ENCODE peak calls at places on chromosomes 16 and 17, in four cellular contexts. One of them, this sample, is unnamed.

GRCh38 chr16:15765880-15766279 is 90.9 kb downstream of the MYH11 start:
- DNase-seq in nephron progenitor cell: peak; percentile 53
- DNase-seq in brain microvascular endothelial cell: peak; percentile 45
- DNase-seq in GM23338: peak; percentile 80
- DNase-seq in this sample: peak; percentile 49

GRCh38 chr17:39461911-39462641 is 790 bp downstream of the CDK12 start:
- DNase-seq in nephron progenitor cell: peak; percentile 16
- DNase-seq in brain microvascular endothelial cell: peak; percentile 43
- DNase-seq in GM23338: peak; percentile 36
- DNase-seq in this sample: peak; percentile 9

GRCh38 chr17:14451729-14452191 is 150.9 kb downstream of the HS3ST3B1 start:
- DNase-seq in nephron progenitor cell: no peak
- DNase-seq in brain microvascular endothelial cell: no peak
- DNase-seq in GM23338: no peak
- DNase-seq in this sample: no peak

GRCh38 chr17:39675390-39676082 is 7.3 kb downstream of the PNMT start:
- DNase-seq in nephron progenitor cell: no peak
- DNase-seq in brain microvascular endothelial cell: no peak
- DNase-seq in GM23338: no peak
- DNase-seq in this sample: no peak

GRCh38 chr17:81621494-81622230 is 15.2 kb downstream of the NPLOC4 start:
- DNase-seq in nephron progenitor cell: no peak
- DNase-seq in brain microvascular endothelial cell: no peak
- DNase-seq in GM23338: no peak
- DNase-seq in this sample: no peak

GRCh38 chr17:80142929-80143328 is 4.0 kb downstream of the EIF4A3 start:
- DNase-seq in nephron progenitor cell: no peak
- DNase-seq in brain microvascular endothelial cell: no peak
- DNase-seq in GM23338: no peak
- DNase-seq in this sample: no peak

GRCh38 chr16:11639008-11639562 is 29.2 kb upstream of the SNN start:
- DNase-seq in nephron progenitor cell: no peak
- DNase-seq in brain microvascular endothelial cell: no peak
- DNase-seq in GM23338: no peak
- DNase-seq in this sample: no peak

GRCh38 chr16:53132406-53132805 is 77.6 kb downstream of the CHD9 start:
- DNase-seq in nephron progenitor cell: no peak
- DNase-seq in brain microvascular endothelial cell: no peak
- DNase-seq in GM23338: no peak
- DNase-seq in this sample: no peak

GRCh38 chr17:65109990-65110680 is 27.0 kb upstream of the RGS9 start:
- DNase-seq in nephron progenitor cell: no peak
- DNase-seq in brain microvascular endothelial cell: no peak
- DNase-seq in GM23338: no peak
- DNase-seq in this sample: no peak

GRCh38 chr17:64182325-64183012 is 52.5 kb upstream of the ERN1 start:
- DNase-seq in nephron progenitor cell: no peak
- DNase-seq in brain microvascular endothelial cell: no peak
- DNase-seq in GM23338: no peak
- DNase-seq in this sample: no peak

GRCh38 chr17:38702900-38703741 is 2.0 kb upstream of the MLLT6 start:
- DNase-seq in nephron progenitor cell: peak; percentile 28
- DNase-seq in brain microvascular endothelial cell: no peak
- DNase-seq in GM23338: peak; percentile 40
- DNase-seq in this sample: no peak

GRCh38 chr17:7977039-7977438 is 25.4 kb upstream of the GUCY2D start:
- DNase-seq in nephron progenitor cell: no peak
- DNase-seq in brain microvascular endothelial cell: no peak
- DNase-seq in GM23338: no peak
- DNase-seq in this sample: no peak

GRCh38 chr16:7716924-7717323 is 384.3 kb downstream of the RBFOX1 start:
- DNase-seq in nephron progenitor cell: no peak
- DNase-seq in brain microvascular endothelial cell: no peak
- DNase-seq in GM23338: no peak
- DNase-seq in this sample: no peak

GRCh38 chr16:23368469-23368868 is 66.4 kb downstream of the SCNN1B start:
- DNase-seq in nephron progenitor cell: no peak
- DNase-seq in brain microvascular endothelial cell: no peak
- DNase-seq in GM23338: no peak
- DNase-seq in this sample: no peak

GRCh38 chr16:87956771-87957279 is 5.6 kb downstream of the BANP start:
- DNase-seq in nephron progenitor cell: no peak
- DNase-seq in brain microvascular endothelial cell: peak; percentile 40
- DNase-seq in GM23338: peak; percentile 62
- DNase-seq in this sample: peak; percentile 30

GRCh38 chr17:77286391-77286640 is 145.5 kb downstream of the SEC14L1 start:
- DNase-seq in nephron progenitor cell: no peak
- DNase-seq in brain microvascular endothelial cell: no peak
- DNase-seq in GM23338: no peak
- DNase-seq in this sample: no peak

GRCh38 chr16:72537684-72538083 is 365.7 kb upstream of the PMFBP1 start:
- DNase-seq in nephron progenitor cell: no peak
- DNase-seq in brain microvascular endothelial cell: peak; percentile 40
- DNase-seq in GM23338: no peak
- DNase-seq in this sample: peak; percentile 40

GRCh38 chr17:17782425-17783120 is 54.2 kb downstream of the SREBF1 start:
- DNase-seq in nephron progenitor cell: peak; percentile 68
- DNase-seq in brain microvascular endothelial cell: no peak
- DNase-seq in GM23338: peak; percentile 61
- DNase-seq in this sample: no peak

GRCh38 chr17:44909681-44910144 is 5.6 kb downstream of the GFAP start:
- DNase-seq in nephron progenitor cell: no peak
- DNase-seq in brain microvascular endothelial cell: peak; percentile 61
- DNase-seq in GM23338: no peak
- DNase-seq in this sample: peak; percentile 88

GRCh38 chr16:68612996-68613395 is 32.1 kb upstream of the CDH3 start:
- DNase-seq in nephron progenitor cell: no peak
- DNase-seq in brain microvascular endothelial cell: no peak
- DNase-seq in GM23338: no peak
- DNase-seq in this sample: no peak

GRCh38 chr16:68643227-68643626 is 1.9 kb upstream of the CDH3 start:
- DNase-seq in nephron progenitor cell: no peak
- DNase-seq in brain microvascular endothelial cell: no peak
- DNase-seq in GM23338: no peak
- DNase-seq in this sample: no peak

GRCh38 chr17:44877121-44877520 is 22.1 kb downstream of the EFTUD2 start:
- DNase-seq in nephron progenitor cell: no peak
- DNase-seq in brain microvascular endothelial cell: no peak
- DNase-seq in GM23338: no peak
- DNase-seq in this sample: no peak

GRCh38 chr16:27745348-27745747 is 195.4 kb downstream of the KATNIP start:
- DNase-seq in nephron progenitor cell: no peak
- DNase-seq in brain microvascular endothelial cell: peak; percentile 12
- DNase-seq in GM23338: no peak
- DNase-seq in this sample: peak; percentile 44

GRCh38 chr16:56478228-56479049 is 27.1 kb downstream of the OGFOD1 start:
- DNase-seq in nephron progenitor cell: no peak
- DNase-seq in brain microvascular endothelial cell: no peak
- DNase-seq in GM23338: no peak
- DNase-seq in this sample: no peak

GRCh38 chr17:80856863-80857488 is 134.7 kb upstream of the CHMP6 start:
- DNase-seq in nephron progenitor cell: no peak
- DNase-seq in brain microvascular endothelial cell: no peak
- DNase-seq in GM23338: no peak
- DNase-seq in this sample: no peak

GRCh38 chr16:22815863-22816262 is 1.9 kb downstream of the HS3ST2 start:
- DNase-seq in nephron progenitor cell: no peak
- DNase-seq in brain microvascular endothelial cell: no peak
- DNase-seq in GM23338: no peak
- DNase-seq in this sample: no peak

GRCh38 chr17:7523033-7523432 is 25.8 kb upstream of the TNFSF12 start:
- DNase-seq in nephron progenitor cell: peak; percentile 19
- DNase-seq in brain microvascular endothelial cell: no peak
- DNase-seq in GM23338: peak; percentile 94
- DNase-seq in this sample: peak; percentile 4

DNA sequence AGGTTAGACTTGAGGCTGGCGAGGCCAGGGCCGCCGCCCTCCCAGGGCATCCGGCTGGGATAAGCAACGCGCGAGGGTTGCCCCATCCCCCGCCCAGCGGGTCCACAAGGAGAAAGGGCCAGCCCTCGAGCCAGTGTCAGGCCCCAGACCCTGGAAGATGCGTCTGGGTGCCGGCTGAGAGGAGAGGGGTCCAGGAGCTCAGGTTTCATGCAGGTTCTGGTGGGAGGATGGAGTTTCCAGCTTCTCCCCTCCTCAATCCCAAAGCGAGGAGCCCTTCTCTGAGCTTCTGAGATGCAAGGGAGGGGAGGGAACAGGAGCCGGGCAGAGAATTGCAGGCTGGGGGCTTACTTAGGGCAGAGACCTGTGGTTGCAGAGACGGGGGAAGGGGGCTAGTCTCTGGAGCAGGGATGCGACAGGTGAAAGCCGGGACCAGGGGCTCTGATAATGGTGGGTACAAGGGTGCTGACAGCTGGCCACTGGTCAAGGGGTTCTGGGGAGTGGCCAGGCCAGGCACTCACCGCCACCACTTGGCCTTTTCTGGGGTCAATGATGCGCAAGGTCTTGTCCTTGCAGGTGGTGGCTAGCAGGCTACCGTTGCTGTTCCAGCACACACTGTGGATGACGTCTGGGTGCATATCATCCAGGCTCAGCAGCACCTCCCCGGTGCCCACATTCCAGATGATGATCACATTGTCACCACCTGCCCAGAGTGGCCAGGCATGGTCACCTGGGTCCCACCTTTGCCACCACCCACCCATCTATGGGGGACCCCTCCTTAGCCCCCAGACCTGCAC is 4.2 kb downstream of the CORO6 start:
- DNase-seq in nephron progenitor cell: no peak
- DNase-seq in brain microvascular endothelial cell: no peak
- DNase-seq in GM23338: peak; percentile 72
- DNase-seq in this sample: no peak
- TF ChIP-seq CTCF in nephron progenitor cell: no peak
- TF ChIP-seq CTCF in brain microvascular endothelial cell: no peak
- TF ChIP-seq CTCF in GM23338: no peak
- TF ChIP-seq CTCF in this sample: no peak

DNA sequence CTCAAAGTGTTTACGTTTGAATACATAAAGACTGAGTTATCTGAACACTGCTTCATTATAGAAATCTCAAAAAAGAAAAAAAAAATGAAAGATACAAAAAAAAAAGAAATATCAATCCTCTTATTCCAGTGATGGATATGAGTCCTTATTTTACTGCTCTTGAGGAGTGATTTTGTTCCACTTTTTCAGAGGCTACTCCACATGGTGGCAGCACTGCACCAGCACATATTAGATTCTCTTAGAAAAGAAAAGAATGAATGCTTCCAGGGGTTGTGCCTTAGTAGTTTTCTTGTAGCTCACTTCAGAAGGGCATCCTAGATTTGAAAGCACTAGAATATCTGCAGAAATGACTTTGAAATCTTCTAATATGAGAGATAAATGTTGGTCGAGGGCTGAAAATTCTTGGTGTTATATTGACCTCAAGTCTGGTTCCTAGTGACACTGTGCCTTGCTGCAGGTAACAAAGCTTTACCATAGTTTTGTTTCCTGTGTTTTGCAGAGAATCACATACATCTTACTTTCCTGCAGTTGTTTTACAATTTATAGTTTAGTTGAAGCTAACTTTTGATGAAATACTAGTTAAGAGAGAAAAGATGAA is 25.9 kb downstream of the AP2B1 start:
- DNase-seq in nephron progenitor cell: peak; percentile 41
- DNase-seq in brain microvascular endothelial cell: peak; percentile 54
- DNase-seq in GM23338: peak; percentile 70
- DNase-seq in this sample: peak; percentile 50
- TF ChIP-seq CTCF in nephron progenitor cell: peak; percentile 58
- TF ChIP-seq CTCF in brain microvascular endothelial cell: peak; percentile 77
- TF ChIP-seq CTCF in GM23338: peak; percentile 69
- TF ChIP-seq CTCF in this sample: peak; percentile 81

GRCh38 chr16:78249056-78249455 is 149.6 kb downstream of the WWOX start:
- DNase-seq in nephron progenitor cell: peak; percentile 30
- DNase-seq in brain microvascular endothelial cell: no peak
- DNase-seq in GM23338: peak; percentile 61
- DNase-seq in this sample: no peak
- TF ChIP-seq CTCF in nephron progenitor cell: no peak
- TF ChIP-seq CTCF in brain microvascular endothelial cell: no peak
- TF ChIP-seq CTCF in GM23338: peak; percentile 71
- TF ChIP-seq CTCF in this sample: no peak

DNA sequence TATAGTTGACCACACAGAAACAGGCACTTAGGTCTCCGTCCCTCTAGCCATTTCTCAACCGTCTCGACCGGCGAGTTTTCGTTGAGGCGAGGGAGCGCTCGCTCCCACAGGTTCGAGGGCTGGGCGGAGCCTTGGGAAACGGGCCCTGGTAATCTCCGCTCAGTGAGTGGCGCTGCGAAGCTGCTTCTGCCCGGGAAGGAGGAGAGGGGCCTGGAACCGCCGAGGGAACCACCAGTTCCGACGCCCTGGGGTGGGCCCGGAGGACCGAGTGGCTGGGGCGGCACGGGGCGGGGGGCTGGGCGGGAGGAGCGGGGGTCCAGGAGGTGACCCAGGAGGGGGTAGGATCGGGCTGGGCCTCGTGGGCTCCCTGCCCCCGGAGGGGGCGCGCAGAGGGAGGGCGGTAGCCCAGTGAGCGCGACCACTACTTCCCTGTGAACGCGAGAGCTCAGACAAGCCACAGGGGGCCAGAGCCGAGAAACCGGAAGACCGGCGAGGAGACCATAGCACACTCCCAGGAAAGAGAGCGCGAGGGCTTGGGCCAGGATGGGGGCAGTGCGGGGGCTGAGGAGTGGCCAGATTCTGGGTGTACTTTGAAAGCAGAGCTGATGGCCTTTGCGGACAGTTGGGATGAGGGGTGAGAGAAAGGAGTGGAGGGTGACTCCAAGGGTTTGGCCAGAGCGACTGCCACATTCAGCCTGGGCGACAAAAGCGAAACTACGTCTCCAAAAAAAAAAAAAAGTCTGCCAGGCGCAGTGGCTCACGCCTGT is 29.9 kb upstream of the ARL4D start:
- DNase-seq in nephron progenitor cell: peak; percentile 71
- DNase-seq in brain microvascular endothelial cell: peak; percentile 75
- DNase-seq in GM23338: peak; percentile 94
- DNase-seq in this sample: peak; percentile 70
- TF ChIP-seq CTCF in nephron progenitor cell: no peak
- TF ChIP-seq CTCF in brain microvascular endothelial cell: peak; percentile 30
- TF ChIP-seq CTCF in GM23338: peak; percentile 36
- TF ChIP-seq CTCF in this sample: no peak

DNA sequence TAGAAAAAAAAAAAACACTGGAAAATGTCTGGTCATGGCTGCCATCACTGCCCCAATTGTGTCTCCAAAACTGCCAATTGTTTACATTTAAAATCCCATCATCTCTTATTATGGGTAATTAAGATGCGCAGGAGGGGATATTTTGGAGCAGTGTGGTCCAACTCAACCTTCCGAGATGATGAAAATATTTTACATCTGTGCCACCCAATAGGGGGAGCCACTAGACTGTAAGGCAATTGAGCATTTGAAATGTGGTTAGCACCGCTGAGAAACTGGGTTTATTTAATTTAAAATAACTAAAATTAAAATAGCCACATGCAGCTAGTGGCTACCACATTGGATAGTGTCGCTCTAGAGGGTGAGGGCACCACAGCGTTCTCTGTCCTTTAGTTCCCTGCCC is 3.6 kb downstream of the MPO start:
- DNase-seq in nephron progenitor cell: no peak
- DNase-seq in brain microvascular endothelial cell: peak; percentile 7
- DNase-seq in GM23338: peak; percentile 57
- DNase-seq in this sample: no peak
- TF ChIP-seq CTCF in nephron progenitor cell: peak; percentile 30
- TF ChIP-seq CTCF in brain microvascular endothelial cell: peak; percentile 51
- TF ChIP-seq CTCF in GM23338: peak; percentile 78
- TF ChIP-seq CTCF in this sample: peak; percentile 68

GRCh38 chr16:83272201-83272600 is 535.6 kb upstream of the HSBP1 start:
- DNase-seq in nephron progenitor cell: no peak
- DNase-seq in brain microvascular endothelial cell: peak; percentile 51
- DNase-seq in GM23338: no peak
- DNase-seq in this sample: peak; percentile 6
- TF ChIP-seq CTCF in nephron progenitor cell: no peak
- TF ChIP-seq CTCF in brain microvascular endothelial cell: no peak
- TF ChIP-seq CTCF in GM23338: no peak
- TF ChIP-seq CTCF in this sample: no peak